ENCODE peak calls at places on chromosomes 3 and 15, in nine cellular contexts. J is HCT116, M is MM.1S, O is neural progenitor cell, E is GM23338, H is hepatocyte, Y is PC-3, U is SK-N-SH, L is OCI-LY7. S is an unnamed sample.

GRCh38 chr15:85694086-85694485 is 100.6 kb downstream of the KLHL25 start:
- DNase-seq in J (no peak), M (no peak), O (no peak), E (no peak), H (no peak), Y (no peak), U (no peak), L (no peak), S (no peak)

GRCh38 chr3:12479919-12480425 is 4.3 kb upstream of the TSEN2 start:
- DNase-seq in J (peak; percentile 48), M (peak; percentile 56), O (peak; percentile 81), E (peak; percentile 85), H (peak; percentile 71), Y (peak; percentile 78), U (peak; percentile 75), L (peak; percentile 64), S (peak; percentile 58)

GRCh38 chr3:57226156-57226555 is 1.4 kb upstream of the APPL1 start:
- DNase-seq in J (no peak), M (no peak), O (no peak), E (no peak), H (no peak), Y (no peak), U (no peak), L (no peak), S (no peak)

GRCh38 chr15:35885870-35886269 is 339.9 kb upstream of the DPH6 start:
- DNase-seq in J (no peak), M (no peak), O (no peak), E (no peak), H (no peak), Y (peak; percentile 73), U (no peak), L (no peak), S (no peak)

GRCh38 chr3:55607175-55607574 is 120.1 kb upstream of the WNT5A start:
- DNase-seq in J (no peak), M (no peak), O (no peak), E (no peak), H (no peak), Y (no peak), U (no peak), L (no peak), S (no peak)

GRCh38 chr3:99176169-99176964 is 274.9 kb upstream of the DCBLD2 start:
- DNase-seq in J (no peak), M (no peak), O (no peak), E (no peak), H (no peak), Y (no peak), U (no peak), L (no peak), S (no peak)

GRCh38 chr3:58998476-58999117 is 51.2 kb downstream of the CFAP20DC start:
- DNase-seq in J (peak; percentile 87), M (no peak), O (no peak), E (no peak), H (peak; percentile 54), Y (peak; percentile 98), U (peak; percentile 3), L (no peak), S (peak; percentile 99)

GRCh38 chr3:109337393-109337792 is at the start of gene DPPA4:
- DNase-seq in J (no peak), M (no peak), O (peak; percentile 80), E (peak; percentile 96), H (no peak), Y (no peak), U (no peak), L (no peak), S (no peak)

GRCh38 chr3:64600246-64600645 is 87.6 kb downstream of the ADAMTS9 start:
- DNase-seq in J (no peak), M (no peak), O (peak; percentile 69), E (no peak), H (no peak), Y (no peak), U (no peak), L (no peak), S (peak; percentile 31)

GRCh38 chr3:8914491-8914890 is 48.8 kb downstream of the RAD18 start:
- DNase-seq in J (no peak), M (no peak), O (no peak), E (no peak), H (no peak), Y (no peak), U (no peak), L (no peak), S (no peak)

GRCh38 chr3:8909160-8909559 is 54.1 kb downstream of the RAD18 start:
- DNase-seq in J (no peak), M (no peak), O (no peak), E (no peak), H (no peak), Y (no peak), U (no peak), L (no peak), S (no peak)

DNA sequence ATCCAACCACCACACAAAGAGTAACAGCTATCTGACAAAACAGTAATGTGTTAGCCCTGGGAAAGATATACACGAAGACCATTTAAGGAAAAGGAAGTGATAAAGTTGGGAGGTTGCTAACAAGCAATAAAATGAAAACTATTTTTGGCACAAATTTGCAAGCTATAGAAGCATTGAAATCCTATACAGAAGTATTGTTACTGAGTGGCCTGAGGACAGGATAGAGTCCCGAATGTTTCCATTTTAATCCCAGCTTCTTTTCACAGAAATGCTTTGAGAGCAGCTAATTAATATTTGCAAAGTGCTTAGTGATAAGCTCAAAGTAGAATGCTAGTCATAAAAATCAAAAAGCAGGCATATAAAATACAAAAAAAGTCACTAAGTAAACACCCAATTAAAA is 51.5 kb downstream of the RAD18 start:
- DNase-seq in J (no peak), M (no peak), O (no peak), E (no peak), H (no peak), Y (no peak), U (no peak), L (no peak), S (no peak)
- TF ChIP-seq EZH2phosphoT487 in J (no peak), M (no peak), O (no peak), E (no peak), H (no peak), Y (no peak), U (no peak), L (no peak), S (no peak)

DNA sequence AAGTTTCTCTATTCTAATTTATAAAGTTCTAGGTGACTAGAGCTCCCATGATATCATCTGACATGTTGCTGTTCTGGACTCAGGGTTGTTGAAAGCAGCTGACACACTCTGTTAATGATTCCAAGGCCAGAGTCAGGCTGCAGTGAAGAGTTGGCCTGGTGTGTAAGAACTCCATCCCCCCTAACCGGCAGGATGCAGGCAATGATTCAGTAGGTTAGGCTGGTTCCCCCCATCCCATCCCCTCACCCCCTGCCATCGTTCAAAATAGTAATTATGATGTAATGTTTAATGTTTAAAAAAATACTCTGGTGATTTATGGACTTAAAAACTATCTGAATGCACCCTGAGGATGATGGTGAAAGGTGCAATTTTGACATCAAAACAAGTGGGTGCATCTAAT is 4.6 kb upstream of the TRIM71 start:
- DNase-seq in J (no peak), M (no peak), O (no peak), E (no peak), H (peak; percentile 71), Y (no peak), U (no peak), L (no peak), S (no peak)
- TF ChIP-seq EZH2phosphoT487 in J (no peak), M (no peak), O (no peak), E (no peak), H (no peak), Y (no peak), U (no peak), L (no peak), S (no peak)

DNA sequence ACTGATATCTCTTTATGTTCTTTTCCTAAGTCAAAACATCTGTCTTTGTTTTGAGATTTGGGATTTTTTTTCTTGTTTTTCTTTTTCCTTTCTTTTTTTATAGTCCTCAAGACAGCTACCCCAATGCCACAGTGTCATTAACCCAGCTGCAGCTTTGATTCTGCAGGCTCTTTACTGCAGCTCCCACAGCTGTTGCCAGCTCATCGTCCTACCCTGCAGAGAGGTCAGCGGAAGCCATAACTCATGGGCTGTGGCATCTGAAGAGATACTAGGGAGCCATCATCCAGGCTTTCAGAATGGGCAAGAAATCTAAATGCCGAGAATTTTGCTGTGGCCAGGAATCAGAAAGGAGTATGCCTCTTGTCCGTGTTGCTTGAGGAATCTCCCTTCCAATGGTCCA is 44.3 kb upstream of the SLC24A5 start:
- DNase-seq in J (no peak), M (no peak), O (no peak), E (no peak), H (no peak), Y (no peak), U (no peak), L (no peak), S (no peak)
- TF ChIP-seq EZH2phosphoT487 in J (no peak), M (no peak), O (no peak), E (no peak), H (no peak), Y (no peak), U (no peak), L (no peak), S (no peak)

GRCh38 chr3:29901097-29901496 is 620.2 kb downstream of the RBMS3 start:
- DNase-seq in J (no peak), M (no peak), O (no peak), E (no peak), H (no peak), Y (no peak), U (no peak), L (no peak), S (no peak)
- TF ChIP-seq EZH2phosphoT487 in J (no peak), M (no peak), O (no peak), E (no peak), H (no peak), Y (no peak), U (no peak), L (no peak), S (no peak)

GRCh38 chr15:88880944-88881740 is 14.2 kb downstream of the HAPLN3 start:
- DNase-seq in J (no peak), M (no peak), O (no peak), E (no peak), H (no peak), Y (no peak), U (no peak), L (no peak), S (no peak)

GRCh38 chr15:88878720-88879184 is 16.6 kb downstream of the HAPLN3 start:
- DNase-seq in J (no peak), M (peak; percentile 67), O (peak; percentile 82), E (peak; percentile 93), H (peak; percentile 69), Y (peak; percentile 60), U (peak; percentile 85), L (peak; percentile 49), S (peak; percentile 70)

GRCh38 chr15:88881781-88882180 is 13.6 kb downstream of the HAPLN3 start:
- DNase-seq in J (no peak), M (no peak), O (no peak), E (no peak), H (no peak), Y (no peak), U (no peak), L (no peak), S (peak; percentile 48)

GRCh38 chr15:88887068-88887580 is 8.2 kb downstream of the HAPLN3 start:
- DNase-seq in J (no peak), M (no peak), O (no peak), E (no peak), H (no peak), Y (no peak), U (no peak), L (no peak), S (no peak)

DNA sequence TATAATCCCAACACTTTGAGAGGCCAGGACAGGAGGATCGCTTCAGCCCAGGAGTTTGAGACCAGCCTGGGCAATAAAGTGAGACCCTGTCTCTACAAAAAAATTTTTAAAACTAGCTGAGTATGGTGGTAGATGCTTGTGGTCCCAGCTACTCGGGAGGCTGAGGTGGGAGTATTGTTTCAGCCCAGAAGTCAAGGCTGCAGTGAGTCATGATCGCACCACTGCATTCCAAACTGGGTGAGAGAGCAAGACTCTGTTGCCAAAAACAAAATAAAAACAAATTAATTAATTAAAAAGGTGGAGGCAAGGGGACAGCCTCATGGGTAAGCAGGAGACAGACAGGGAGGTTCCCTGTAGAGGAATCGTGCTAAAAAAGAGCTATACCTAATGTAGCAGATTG is 12.6 kb downstream of the HAPLN3 start:
- DNase-seq in J (no peak), M (no peak), O (no peak), E (no peak), H (no peak), Y (peak; percentile 16), U (no peak), L (no peak), S (peak; percentile 59)
- TF ChIP-seq EZH2phosphoT487 in J (no peak), M (no peak), O (no peak), E (no peak), H (no peak), Y (no peak), U (no peak), L (no peak), S (no peak)

S was measured in GM23248.